ENCODE peak calls at places on chromosomes 1 and 21, in nine cellular contexts. One of them, this sample, is unnamed.

GRCh38 chr21:45120975-45121374 is 46.6 kb downstream of the ADARB1 start:
- DNase-seq in suprapubic skin: no peak
- DNase-seq in spleen: no peak
- DNase-seq in sigmoid colon: peak
- DNase-seq in vagina: no peak
- DNase-seq in H1: no peak
- DNase-seq in endothelial cell of umbilical vein: no peak
- DNase-seq in esophagus muscularis mucosa: no peak
- DNase-seq in stomach: no peak
- DNase-seq in this sample: no peak

GRCh38 chr1:234933475-234933874 is 195.2 kb downstream of the TOMM20 start:
- DNase-seq in stomach: peak
- DNase-seq in spleen: peak
- DNase-seq in sigmoid colon: no peak
- DNase-seq in suprapubic skin: peak
- DNase-seq in vagina: no peak
- DNase-seq in H1: no peak
- DNase-seq in endothelial cell of umbilical vein: peak
- DNase-seq in esophagus muscularis mucosa: no peak
- DNase-seq in this sample: no peak

GRCh38 chr1:27760411-27760810 is 12.6 kb upstream of the STX12 start:
- DNase-seq in suprapubic skin: no peak
- DNase-seq in spleen: no peak
- DNase-seq in stomach: no peak
- DNase-seq in endothelial cell of umbilical vein: peak
- DNase-seq in sigmoid colon: no peak
- DNase-seq in esophagus muscularis mucosa: no peak
- DNase-seq in H1: no peak
- DNase-seq in vagina: no peak
- DNase-seq in this sample: no peak

GRCh38 chr1:153538315-153538821 is 2.4 kb downstream of the S100A5 start:
- DNase-seq in sigmoid colon: no peak
- DNase-seq in stomach: peak
- DNase-seq in H1: no peak
- DNase-seq in endothelial cell of umbilical vein: no peak
- DNase-seq in suprapubic skin: no peak
- DNase-seq in vagina: no peak
- DNase-seq in esophagus muscularis mucosa: no peak
- DNase-seq in spleen: peak
- DNase-seq in this sample: no peak

GRCh38 chr21:44436111-44436611 is 19.1 kb upstream of the LRRC3 start:
- DNase-seq in stomach: no peak
- DNase-seq in H1: no peak
- DNase-seq in spleen: peak
- DNase-seq in esophagus muscularis mucosa: no peak
- DNase-seq in vagina: no peak
- DNase-seq in endothelial cell of umbilical vein: no peak
- DNase-seq in suprapubic skin: peak
- DNase-seq in sigmoid colon: peak
- DNase-seq in this sample: no peak

GRCh38 chr1:231778009-231778719 is 151.6 kb downstream of the DISC1 start:
- DNase-seq in spleen: no peak
- DNase-seq in endothelial cell of umbilical vein: peak
- DNase-seq in stomach: no peak
- DNase-seq in esophagus muscularis mucosa: no peak
- DNase-seq in sigmoid colon: no peak
- DNase-seq in vagina: no peak
- DNase-seq in suprapubic skin: peak
- DNase-seq in H1: no peak
- DNase-seq in this sample: no peak

GRCh38 chr1:245156041-245156735 is 1.4 kb downstream of the KIF26B start:
- DNase-seq in sigmoid colon: peak
- DNase-seq in esophagus muscularis mucosa: no peak
- DNase-seq in suprapubic skin: peak
- DNase-seq in stomach: peak
- DNase-seq in endothelial cell of umbilical vein: peak
- DNase-seq in H1: peak
- DNase-seq in vagina: no peak
- DNase-seq in spleen: peak
- DNase-seq in this sample: peak

GRCh38 chr1:38608202-38608864 is 251.2 kb downstream of the RRAGC start:
- DNase-seq in endothelial cell of umbilical vein: peak
- DNase-seq in sigmoid colon: no peak
- DNase-seq in spleen: no peak
- DNase-seq in vagina: peak
- DNase-seq in esophagus muscularis mucosa: peak
- DNase-seq in suprapubic skin: no peak
- DNase-seq in H1: peak
- DNase-seq in stomach: no peak
- DNase-seq in this sample: peak

GRCh38 chr1:29786791-29787732 is 550.7 kb downstream of the PTPRU start:
- DNase-seq in H1: no peak
- DNase-seq in endothelial cell of umbilical vein: no peak
- DNase-seq in sigmoid colon: no peak
- DNase-seq in spleen: peak
- DNase-seq in stomach: no peak
- DNase-seq in vagina: peak
- DNase-seq in esophagus muscularis mucosa: peak
- DNase-seq in suprapubic skin: no peak
- DNase-seq in this sample: no peak

DNA sequence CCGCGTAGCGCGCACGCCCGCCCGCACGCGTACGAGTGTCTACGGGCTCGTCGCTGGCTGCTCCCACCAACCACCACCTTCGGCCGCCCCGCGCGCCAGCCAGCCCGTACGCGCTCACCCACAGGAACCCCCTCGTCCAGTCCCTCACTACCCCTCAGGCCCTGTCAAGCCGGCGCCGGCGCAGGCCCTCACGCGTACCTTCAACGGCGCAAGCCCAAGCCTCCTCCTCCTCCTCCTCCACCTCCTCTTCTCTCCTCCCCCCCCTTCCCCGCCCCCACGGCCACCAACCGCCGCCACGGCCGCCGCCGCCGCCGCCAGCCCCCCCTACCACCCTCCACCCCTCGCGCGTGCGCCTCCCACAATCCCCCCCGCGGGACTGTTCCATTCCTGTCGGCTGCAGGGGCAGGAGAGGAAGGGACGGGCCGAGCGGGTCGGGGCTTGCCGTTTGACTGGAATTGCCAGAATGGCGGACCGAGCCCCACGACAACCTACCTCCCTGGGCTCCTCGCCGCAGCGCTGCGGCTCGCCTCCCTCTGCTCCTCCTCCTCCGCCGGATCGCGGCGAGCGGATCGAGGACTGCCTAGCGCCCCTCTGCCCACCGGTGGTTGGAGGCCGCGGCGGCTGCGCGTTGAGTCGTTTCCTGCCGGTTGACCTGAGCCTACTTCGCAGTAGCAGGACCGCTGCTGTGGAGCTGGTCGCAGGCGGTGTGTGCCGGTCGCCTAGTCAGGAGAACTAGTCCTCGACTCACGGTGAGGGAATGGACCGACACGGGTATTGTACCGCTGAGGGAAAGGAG is at the start of gene ASH1L:
- DNase-seq in vagina: peak
- DNase-seq in esophagus muscularis mucosa: peak
- DNase-seq in H1: peak
- DNase-seq in stomach: peak
- DNase-seq in sigmoid colon: peak
- DNase-seq in endothelial cell of umbilical vein: peak
- DNase-seq in suprapubic skin: peak
- DNase-seq in spleen: peak
- DNase-seq in this sample: peak
- TF ChIP-seq POLR2AphosphoS5 in vagina: peak
- TF ChIP-seq POLR2AphosphoS5 in esophagus muscularis mucosa: peak
- TF ChIP-seq POLR2AphosphoS5 in H1: peak
- TF ChIP-seq POLR2AphosphoS5 in stomach: peak
- TF ChIP-seq POLR2AphosphoS5 in sigmoid colon: peak
- TF ChIP-seq POLR2AphosphoS5 in endothelial cell of umbilical vein: peak
- TF ChIP-seq POLR2AphosphoS5 in suprapubic skin: peak
- TF ChIP-seq POLR2AphosphoS5 in spleen: peak
- TF ChIP-seq POLR2AphosphoS5 in this sample: peak

GRCh38 chr1:223788746-223789415 is 56.9 kb downstream of the TP53BP2 start:
- DNase-seq in suprapubic skin: no peak
- DNase-seq in vagina: no peak
- DNase-seq in H1: no peak
- DNase-seq in sigmoid colon: no peak
- DNase-seq in endothelial cell of umbilical vein: no peak
- DNase-seq in stomach: no peak
- DNase-seq in spleen: no peak
- DNase-seq in esophagus muscularis mucosa: no peak
- DNase-seq in this sample: no peak
- TF ChIP-seq POLR2A in suprapubic skin: no peak
- TF ChIP-seq POLR2A in vagina: no peak
- TF ChIP-seq POLR2A in H1: no peak
- TF ChIP-seq POLR2A in sigmoid colon: no peak
- TF ChIP-seq POLR2A in endothelial cell of umbilical vein: no peak
- TF ChIP-seq POLR2A in stomach: no peak
- TF ChIP-seq POLR2A in spleen: no peak
- TF ChIP-seq POLR2A in esophagus muscularis mucosa: no peak
- TF ChIP-seq POLR2A in this sample: no peak

DNA sequence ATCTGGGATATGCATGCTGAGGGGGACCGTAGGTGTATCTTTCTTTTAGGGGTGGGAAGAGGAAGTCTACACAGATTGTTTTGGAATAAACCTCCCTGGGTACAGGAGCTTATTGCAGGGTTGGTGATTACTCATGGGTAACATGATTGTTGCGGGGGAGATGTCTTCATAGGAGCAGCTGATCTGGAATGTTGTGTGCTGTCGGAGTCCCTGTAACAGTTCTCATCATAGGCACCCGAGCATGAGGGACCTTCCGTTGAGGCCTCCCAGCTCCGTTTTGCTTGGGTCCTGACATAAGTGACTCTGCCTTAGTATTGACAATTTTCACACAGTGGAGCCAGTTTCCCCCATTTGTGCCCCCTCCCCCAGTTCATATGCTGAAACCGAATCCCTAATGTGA is 4.2 kb upstream of the PRXL2B start:
- DNase-seq in H1: no peak
- DNase-seq in spleen: no peak
- DNase-seq in sigmoid colon: no peak
- DNase-seq in suprapubic skin: no peak
- DNase-seq in stomach: no peak
- DNase-seq in esophagus muscularis mucosa: no peak
- DNase-seq in vagina: no peak
- DNase-seq in endothelial cell of umbilical vein: no peak
- DNase-seq in this sample: no peak
- TF ChIP-seq POLR2AphosphoS5 in H1: no peak
- TF ChIP-seq POLR2AphosphoS5 in spleen: no peak
- TF ChIP-seq POLR2AphosphoS5 in sigmoid colon: no peak
- TF ChIP-seq POLR2AphosphoS5 in suprapubic skin: no peak
- TF ChIP-seq POLR2AphosphoS5 in stomach: no peak
- TF ChIP-seq POLR2AphosphoS5 in esophagus muscularis mucosa: no peak
- TF ChIP-seq POLR2AphosphoS5 in vagina: no peak
- TF ChIP-seq POLR2AphosphoS5 in endothelial cell of umbilical vein: no peak
- TF ChIP-seq POLR2AphosphoS5 in this sample: no peak

DNA sequence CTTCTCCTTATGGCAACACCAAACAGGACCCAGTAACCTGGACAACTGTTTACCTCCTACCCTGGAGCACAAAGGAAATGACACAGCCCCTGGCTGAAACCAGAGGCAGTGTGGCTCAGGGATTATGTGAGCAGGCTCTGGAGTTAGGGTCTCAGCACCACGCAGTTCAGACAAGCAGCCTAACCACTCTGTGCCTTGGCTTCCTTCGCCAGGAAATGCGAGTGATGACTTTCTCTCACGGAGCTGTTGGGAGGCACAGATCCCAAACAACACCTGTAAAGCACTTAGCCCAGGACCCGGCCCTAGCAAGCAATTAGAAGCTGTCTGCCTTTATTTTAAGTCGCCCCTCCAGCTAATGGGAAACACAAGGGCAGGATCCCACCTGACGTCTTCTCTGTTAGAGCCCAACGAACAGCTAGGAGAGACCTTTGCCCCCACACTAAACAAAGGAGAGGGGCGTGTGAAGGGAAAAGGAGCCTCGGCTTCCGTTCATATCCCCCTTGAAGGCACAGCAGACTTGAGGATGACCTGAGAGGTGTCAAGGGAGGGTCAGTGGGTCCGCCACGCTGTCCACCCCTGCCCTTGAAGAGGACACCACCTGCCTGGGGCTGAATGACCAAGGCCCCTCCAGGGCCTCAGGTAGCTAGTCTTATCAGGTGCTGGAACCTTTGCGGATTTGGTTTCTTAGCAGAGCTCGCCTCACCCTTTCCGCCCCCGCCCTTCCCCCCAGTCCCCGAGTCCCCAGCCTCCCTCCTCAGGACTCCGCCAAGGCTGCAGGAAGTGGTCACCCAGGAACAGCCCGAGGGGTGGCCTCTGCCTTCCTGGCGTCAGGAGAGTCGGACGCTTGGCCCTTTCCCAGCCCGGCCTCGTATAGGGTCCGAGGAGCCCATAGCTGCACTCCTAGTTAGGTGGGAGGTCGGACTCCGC is 836 bp downstream of the TMEM63A start:
- DNase-seq in spleen: peak
- DNase-seq in sigmoid colon: peak
- DNase-seq in suprapubic skin: no peak
- DNase-seq in stomach: peak
- DNase-seq in esophagus muscularis mucosa: no peak
- DNase-seq in endothelial cell of umbilical vein: peak
- DNase-seq in vagina: no peak
- DNase-seq in H1: no peak
- DNase-seq in this sample: peak
- TF ChIP-seq POLR2A in spleen: no peak
- TF ChIP-seq POLR2A in sigmoid colon: no peak
- TF ChIP-seq POLR2A in suprapubic skin: no peak
- TF ChIP-seq POLR2A in stomach: no peak
- TF ChIP-seq POLR2A in esophagus muscularis mucosa: no peak
- TF ChIP-seq POLR2A in endothelial cell of umbilical vein: no peak
- TF ChIP-seq POLR2A in vagina: no peak
- TF ChIP-seq POLR2A in H1: no peak
- TF ChIP-seq POLR2A in this sample: no peak

This sample was measured in GM12891.